ENCODE peak calls at places on chromosome 11, in eight cellular contexts. V is GM12892; P is GDM1; G is fibroblast of villous mesenchyme; D is NCI-H460; S is HEK293T; Q is activated effector memory CD4-positive, alpha-beta T cell treated with anti-CD3 and anti-CD28 coated beads, Interleukin-2, amount 50 U/mL, for 16 hours; F is HFFc6. C is an unnamed sample.

GRCh38 chr11:61157743-61158142 is 3.5 kb downstream of the VPS37C start:
- DNase-seq in S (no peak), V (no peak), P (no peak), G (no peak), Q (no peak), F (no peak), D (no peak), C (no peak)

GRCh38 chr11:128686745-128687177 is 7.1 kb upstream of the FLI1 start:
- DNase-seq in F (no peak), Q (peak; percentile 85), V (peak; percentile 51), D (no peak), S (no peak), P (no peak), G (peak; percentile 59), C (peak; percentile 58)

GRCh38 chr11:64810891-64811272 is 531 bp upstream of the MEN1 start:
- DNase-seq in V (no peak), G (no peak), S (no peak), Q (peak; percentile 79), F (no peak), D (no peak), P (no peak), C (no peak)

GRCh38 chr11:83371489-83371888 is 85.3 kb upstream of the CCDC90B start:
- DNase-seq in S (no peak), P (no peak), G (no peak), V (no peak), Q (no peak), F (no peak), D (no peak), C (no peak)

GRCh38 chr11:134206185-134206584 is 17.6 kb downstream of the NCAPD3 start:
- DNase-seq in Q (no peak), G (no peak), S (no peak), V (no peak), F (no peak), D (no peak), P (no peak), C (no peak)

GRCh38 chr11:119720311-119720710 is 8.7 kb downstream of the NECTIN1 start:
- DNase-seq in F (no peak), P (no peak), V (no peak), G (no peak), D (no peak), S (no peak), Q (no peak), C (no peak)

GRCh38 chr11:102810943-102811528 is 13.1 kb upstream of the MMP1 start:
- DNase-seq in S (peak; percentile 53), F (peak; percentile 36), D (no peak), V (no peak), Q (no peak), G (no peak), P (no peak), C (peak; percentile 49)

GRCh38 chr11:65434667-65435179 is 12.1 kb downstream of the NEAT1 start:
- DNase-seq in Q (no peak), V (no peak), D (no peak), S (no peak), F (peak; percentile 21), P (no peak), G (peak; percentile 52), C (peak; percentile 70)

GRCh38 chr11:132640952-132641351 is 891.3 kb downstream of the OPCML start:
- DNase-seq in V (no peak), Q (no peak), D (no peak), S (no peak), F (no peak), G (no peak), P (no peak), C (no peak)

GRCh38 chr11:45045692-45046471 is 95.2 kb upstream of the TP53I11 start:
- DNase-seq in D (no peak), Q (no peak), V (no peak), S (no peak), F (peak; percentile 40), G (peak; percentile 81), P (peak; percentile 8), C (peak; percentile 85)

GRCh38 chr11:77407613-77408012 is 66.3 kb downstream of the PAK1 start:
- DNase-seq in Q (no peak), P (peak; percentile 50), G (peak; percentile 72), F (peak; percentile 78), D (no peak), S (no peak), V (no peak), C (peak; percentile 78)

GRCh38 chr11:121031167-121031566 is 7.3 kb downstream of the TBCEL start:
- DNase-seq in P (no peak), V (no peak), G (no peak), Q (no peak), S (no peak), F (no peak), D (no peak), C (no peak)